ENCODE peak calls at places on chromosomes 5 and 9, in five cellular contexts. L is CD4-positive, alpha-beta memory T cell; H is T-helper 2 cell; O is NCI-H1694; V is stimulated activated CD4-positive, alpha-beta T cell treated with anti-CD3 and anti-CD28 coated beads, Interleukin-4, amount 100 ng/mL, for 1 hour. P is an unnamed sample.

GRCh38 chr5:52786937-52787599 is 648 bp upstream of the ITGA1 start:
- DNase-seq in L (peak), H (no peak), O (no peak), V (peak), P (no peak)

GRCh38 chr5:125972706-125973105 is 450.5 kb upstream of the GRAMD2B start:
- DNase-seq in L (no peak), H (no peak), O (no peak), V (no peak), P (no peak)

GRCh38 chr5:27594141-27594540 is 555.8 kb upstream of the CDH9 start:
- DNase-seq in L (no peak), H (no peak), O (no peak), V (no peak), P (no peak)

GRCh38 chr9:94213513-94214124 is 45.5 kb upstream of the ZNF169 start:
- DNase-seq in L (peak), H (peak), O (peak), V (peak), P (peak)

GRCh38 chr9:128145536-128145935 is 3.7 kb upstream of the LCN2 start:
- DNase-seq in L (no peak), H (no peak), O (no peak), V (no peak), P (no peak)

GRCh38 chr5:13412040-13412595 is 532.4 kb downstream of the DNAH5 start:
- DNase-seq in L (no peak), H (no peak), O (no peak), V (no peak), P (no peak)

GRCh38 chr9:132125944-132126720 is 35.7 kb upstream of the NTNG2 start:
- DNase-seq in L (no peak), H (no peak), O (no peak), V (peak), P (no peak)

GRCh38 chr9:10265102-10265708 is 347.6 kb downstream of the PTPRD start:
- DNase-seq in L (no peak), H (no peak), O (no peak), V (no peak), P (no peak)

GRCh38 chr5:74643160-74643562 is 2.6 kb upstream of the ENC1 start:
- DNase-seq in L (no peak), H (no peak), O (no peak), V (no peak), P (no peak)

GRCh38 chr9:121771851-121772599 is 120.6 kb downstream of the DAB2IP start:
- DNase-seq in L (no peak), H (peak), O (no peak), V (no peak), P (no peak)

GRCh38 chr5:66615894-66616293 is 19.7 kb downstream of the MAST4 start:
- DNase-seq in L (no peak), H (no peak), O (no peak), V (no peak), P (no peak)

GRCh38 chr5:159208508-159209437 is 580 bp downstream of the RNF145 start:
- DNase-seq in L (no peak), H (no peak), O (no peak), V (peak), P (no peak)

GRCh38 chr9:118271936-118272335 is 567.7 kb downstream of the TLR4 start:
- DNase-seq in L (no peak), H (no peak), O (no peak), V (no peak), P (no peak)

GRCh38 chr9:97645720-97646119 is 12.1 kb downstream of the NCBP1 start:
- DNase-seq in L (no peak), H (no peak), O (no peak), V (no peak), P (no peak)

GRCh38 chr9:19689324-19690087 is 99.3 kb downstream of the SLC24A2 start:
- DNase-seq in L (no peak), H (no peak), O (no peak), V (no peak), P (no peak)

GRCh38 chr9:16540996-16541668 is 329.3 kb downstream of the BNC2 start:
- DNase-seq in L (no peak), H (no peak), O (no peak), V (no peak), P (no peak)

GRCh38 chr5:127028822-127029457 is 1.4 kb downstream of the MARCHF3 start:
- DNase-seq in L (no peak), H (no peak), O (peak), V (no peak), P (peak)

GRCh38 chr5:56530031-56530430 is 285.3 kb upstream of the MAP3K1 start:
- DNase-seq in L (no peak), H (no peak), O (no peak), V (no peak), P (no peak)

GRCh38 chr5:104344809-104345512 is 782.4 kb upstream of the NUDT12 start:
- DNase-seq in L (no peak), H (no peak), O (no peak), V (no peak), P (no peak)

GRCh38 chr9:79362100-79363081 is 209.4 kb upstream of the TLE4 start:
- DNase-seq in L (no peak), H (no peak), O (no peak), V (no peak), P (no peak)

GRCh38 chr5:175162036-175162435 is 281.9 kb downstream of the DRD1 start:
- DNase-seq in L (no peak), H (no peak), O (peak), V (no peak), P (peak)

GRCh38 chr5:134561871-134562296 is 36.4 kb downstream of the JADE2 start:
- DNase-seq in L (no peak), H (no peak), O (peak), V (no peak), P (no peak)

GRCh38 chr9:77712533-77713130 is 64.5 kb upstream of the GNA14 start:
- DNase-seq in L (no peak), H (no peak), O (no peak), V (no peak), P (no peak)

GRCh38 chr9:133702798-133703570 is 35.2 kb downstream of the SARDH start:
- DNase-seq in L (no peak), H (no peak), O (no peak), V (peak), P (no peak)

GRCh38 chr5:131252824-131253171 is 11.1 kb upstream of the CDC42SE2 start:
- DNase-seq in L (peak), H (peak), O (no peak), V (peak), P (no peak)

P was measured in NCI-H524 treated with DMSO at 0.1 percent for 48 hours.